ENCODE peak calls at places on chromosomes 6 and 20, in ten cellular contexts. M is BJ, L is IMR-90, K is fibroblast of pulmonary artery, Q is AG04449, H is AG09309, X is thoracic aorta, A is tibial nerve, T is psoas muscle, F is lower lobe of right lung. R is an unnamed sample.
A peak's percentile ranks its signal among the peaks of the same experiment; 100 is the strongest.

GRCh38 chr20:32742322-32743236 is 688 bp downstream of the COMMD7 start:
- DNase-seq in L (no peak), A (no peak), F (no peak), H (no peak), X (no peak), K (no peak), M (no peak), Q (no peak), T (no peak), R (no peak)

GRCh38 chr20:47708140-47708807 is 77.0 kb downstream of the SULF2 start:
- DNase-seq in F (no peak), K (no peak), L (no peak), A (no peak), X (no peak), Q (no peak), M (no peak), H (no peak), T (no peak), R (no peak)

GRCh38 chr20:3847419-3847940 is 846 bp downstream of the MAVS start:
- DNase-seq in T (no peak), A (no peak), L (no peak), M (no peak), K (peak; percentile 14), H (no peak), X (no peak), F (no peak), Q (no peak), R (no peak)

GRCh38 chr6:146315321-146316254 is 228.0 kb upstream of the RAB32 start:
- DNase-seq in H (no peak), F (no peak), T (no peak), K (no peak), A (no peak), M (no peak), X (no peak), L (no peak), Q (no peak), R (no peak)

GRCh38 chr6:73180718-73181619 is 44.3 kb downstream of the KHDC1L start:
- DNase-seq in F (no peak), X (no peak), A (no peak), H (peak; percentile 59), T (no peak), Q (peak; percentile 62), K (peak; percentile 85), L (peak; percentile 84), M (peak; percentile 28), R (peak; percentile 39)

GRCh38 chr6:5094327-5094726 is 9.2 kb downstream of the PPP1R3G start:
- DNase-seq in T (no peak), L (peak; percentile 98), X (no peak), Q (peak; percentile 91), H (peak; percentile 90), F (no peak), A (no peak), K (peak; percentile 84), M (peak; percentile 94), R (peak; percentile 74)

GRCh38 chr6:7144810-7145209 is 37.0 kb downstream of the RREB1 start:
- DNase-seq in T (no peak), L (no peak), H (no peak), K (no peak), X (no peak), A (no peak), F (no peak), Q (no peak), M (no peak), R (no peak)

GRCh38 chr6:149900620-149901443 is 2.9 kb upstream of the RAET1E start:
- DNase-seq in T (no peak), Q (no peak), H (no peak), A (no peak), F (no peak), M (no peak), L (no peak), X (no peak), K (no peak), R (no peak)

GRCh38 chr20:43564993-43565757 is 6.3 kb downstream of the SGK2 start:
- DNase-seq in T (no peak), Q (no peak), L (no peak), M (no peak), A (no peak), X (no peak), K (no peak), H (no peak), F (no peak), R (no peak)

GRCh38 chr20:60010689-60011417 is 52.6 kb downstream of the CDH26 start:
- DNase-seq in L (no peak), H (no peak), Q (no peak), K (no peak), T (no peak), A (no peak), M (no peak), F (no peak), X (no peak), R (no peak)

GRCh38 chr20:41245086-41245707 is 72.3 kb downstream of the ZHX3 start:
- DNase-seq in M (no peak), K (peak; percentile 53), A (no peak), L (peak; percentile 42), H (no peak), T (no peak), Q (no peak), X (no peak), F (no peak), R (no peak)

GRCh38 chr6:31582230-31582601 is at the start of gene LTB:
- DNase-seq in A (no peak), H (no peak), M (no peak), L (no peak), X (no peak), Q (no peak), T (no peak), K (no peak), F (no peak), R (no peak)

GRCh38 chr6:137870744-137871247 is 3.7 kb downstream of the TNFAIP3 start:
- DNase-seq in F (no peak), X (no peak), K (peak; percentile 66), L (peak; percentile 31), A (no peak), H (no peak), M (no peak), T (no peak), Q (no peak), R (no peak)

GRCh38 chr6:96899019-96899418 is 1.3 kb upstream of the NDUFAF4 start:
- DNase-seq in Q (no peak), K (peak; percentile 67), L (peak; percentile 55), H (no peak), X (no peak), A (no peak), F (no peak), T (no peak), M (peak; percentile 4), R (no peak)
- TF ChIP-seq CTCF in Q (peak; percentile 45), K (peak; percentile 44), L (peak; percentile 65), H (peak; percentile 56), X (peak; percentile 44), A (peak; percentile 44), F (peak; percentile 39), T (peak; percentile 52), M (peak; percentile 54), R (peak; percentile 71)

GRCh38 chr6:46381057-46381456 is 110.2 kb downstream of the RCAN2 start:
- DNase-seq in T (no peak), M (no peak), L (no peak), Q (no peak), F (no peak), X (no peak), K (no peak), A (no peak), H (no peak), R (no peak)
- H3K4me3 ChIP-seq in T (no peak overlapping the region), M (no peak overlapping the region), L (no peak overlapping the region), Q (no peak overlapping the region), F (no peak overlapping the region), X (no peak overlapping the region), K (no peak overlapping the region), A (no peak overlapping the region), H (no peak overlapping the region), R (no peak overlapping the region)

DNA sequence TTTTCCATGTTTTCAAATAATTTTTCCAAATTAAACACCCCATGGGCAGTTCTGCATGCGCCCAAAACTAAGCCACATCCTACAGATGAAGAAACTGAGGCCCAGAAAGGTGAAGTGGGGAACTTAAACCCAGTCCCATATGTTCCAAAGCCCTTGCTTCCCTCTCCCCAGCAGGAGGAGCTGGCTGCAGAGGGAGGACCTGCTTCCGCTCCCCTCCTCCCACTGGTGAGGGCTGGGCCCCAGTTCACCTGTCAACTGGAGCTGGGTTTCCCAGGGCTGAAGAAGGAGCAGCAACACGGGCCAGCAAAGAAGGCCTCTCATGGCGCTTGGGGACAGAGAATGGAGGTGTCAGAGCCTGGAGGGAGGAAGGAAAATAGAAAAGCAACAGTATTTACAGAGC is 1.4 kb upstream of the RBPJL start:
- DNase-seq in F (no peak), X (no peak), H (no peak), Q (no peak), M (no peak), L (no peak), A (no peak), K (no peak), T (no peak), R (no peak)
- TF ChIP-seq CTCF in F (no peak), X (no peak), H (no peak), Q (no peak), M (no peak), L (no peak), A (no peak), K (no peak), T (no peak), R (peak; percentile 28)

DNA sequence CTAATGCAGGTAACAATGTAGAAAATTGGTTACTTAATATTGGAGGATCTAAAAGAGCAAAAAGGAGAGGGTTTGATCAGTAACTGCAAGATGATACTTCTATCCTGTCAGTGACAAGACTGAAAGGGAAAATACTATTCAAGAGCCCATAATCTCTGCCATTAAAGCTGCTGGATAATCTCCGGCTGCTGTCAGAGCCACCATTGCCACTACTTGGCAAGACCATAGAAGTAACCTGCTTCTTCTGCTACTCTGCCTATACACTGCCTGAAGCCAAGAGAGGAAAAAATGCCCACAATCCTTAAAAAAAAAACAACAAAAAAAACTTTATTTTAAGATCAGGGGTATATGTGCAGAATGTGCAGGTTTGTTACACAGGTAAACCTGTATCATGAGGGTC is 386.5 kb upstream of the ID4 start:
- DNase-seq in Q (no peak), A (no peak), T (no peak), H (no peak), L (no peak), F (no peak), K (no peak), X (no peak), M (no peak), R (no peak)
- H3K4me3 ChIP-seq in Q (no peak overlapping the region), A (no peak overlapping the region), T (no peak overlapping the region), H (no peak overlapping the region), L (no peak overlapping the region), F (peak overlapping the region; percentile 29), K (no peak overlapping the region), X (no peak overlapping the region), M (no peak overlapping the region), R (no peak overlapping the region)

R was measured in epithelial cell of proximal tubule.